ENCODE peak calls at places on chromosomes 1 and 21, in five cellular contexts. A is activated CD4-positive, alpha-beta T cell treated with anti-CD3 and anti-CD28 coated beads, Interleukin-2, amount 10 ng/mL, durations not matched to agents 7 days and 5 days; W is stimulated activated CD4-positive, alpha-beta T cell treated with anti-CD3 and anti-CD28 coated beads, Interleukin-15, amount 100 ng/mL, for 24 hours; G is CD4-positive, alpha-beta memory T cell; Q is putamen. M is an unnamed sample.
A peak's percentile ranks its signal among the peaks of the same experiment; 100 is the strongest.

GRCh38 chr1:78483903-78484302 is 6.9 kb upstream of the PTGFR start:
- DNase-seq in A (no peak), W (no peak), G (no peak), Q (no peak), M (no peak)

GRCh38 chr1:182869241-182869666 is 30.1 kb downstream of the DHX9 start:
- DNase-seq in A (no peak), W (no peak), G (no peak), Q (no peak), M (peak; percentile 26)

GRCh38 chr1:159849972-159850371 is 12.5 kb downstream of the VSIG8 start:
- DNase-seq in A (no peak), W (no peak), G (no peak), Q (no peak), M (no peak)

GRCh38 chr1:225460737-225461532 is 33.1 kb upstream of the LBR start:
- DNase-seq in A (peak; percentile 48), W (peak; percentile 52), G (peak; percentile 24), Q (no peak), M (peak; percentile 53)

GRCh38 chr1:187396929-187397796 is 568.4 kb downstream of the PLA2G4A start:
- DNase-seq in A (no peak), W (no peak), G (no peak), Q (no peak), M (no peak)

GRCh38 chr1:248631354-248632041 is 3.4 kb downstream of the OR2T11 start:
- DNase-seq in A (no peak), W (no peak), G (no peak), Q (no peak), M (no peak)

GRCh38 chr21:41571938-41572510 is 64.1 kb upstream of the TMPRSS2 start:
- DNase-seq in A (no peak), W (no peak), G (no peak), Q (no peak), M (no peak)

GRCh38 chr1:175530167-175530566 is 213.2 kb downstream of the TNR start:
- DNase-seq in A (no peak), W (no peak), G (no peak), Q (no peak), M (no peak)

GRCh38 chr1:116847688-116848531 is 61.8 kb upstream of the PTGFRN start:
- DNase-seq in A (peak; percentile 29), W (peak; percentile 21), G (no peak), Q (no peak), M (no peak)

GRCh38 chr1:214422137-214422671 is 129.2 kb downstream of the PTPN14 start:
- DNase-seq in A (no peak), W (no peak), G (no peak), Q (no peak), M (no peak)

GRCh38 chr1:15538750-15539149 is 12.1 kb downstream of the DNAJC16 start:
- DNase-seq in A (no peak), W (no peak), G (no peak), Q (no peak), M (no peak)

GRCh38 chr1:208201241-208201640 is 42.9 kb downstream of the PLXNA2 start:
- DNase-seq in A (no peak), W (no peak), G (no peak), Q (no peak), M (no peak)

GRCh38 chr21:35730325-35730724 is 330.0 kb downstream of the SETD4 start:
- DNase-seq in A (no peak), W (no peak), G (no peak), Q (no peak), M (no peak)

GRCh38 chr1:205230965-205231364 is 3.2 kb downstream of the TMCC2 start:
- DNase-seq in A (no peak), W (no peak), G (no peak), Q (no peak), M (no peak)

GRCh38 chr1:241590734-241591133 is 49.4 kb downstream of the CHML start:
- DNase-seq in A (no peak), W (no peak), G (no peak), Q (no peak), M (no peak)

GRCh38 chr1:187624812-187625542 is 796.2 kb downstream of the PLA2G4A start:
- DNase-seq in A (no peak), W (no peak), G (no peak), Q (no peak), M (no peak)

GRCh38 chr1:20739225-20739624 is 6.7 kb upstream of the SH2D5 start:
- DNase-seq in A (no peak), W (no peak), G (no peak), Q (no peak), M (no peak)

GRCh38 chr1:171468120-171468790 is 17.1 kb upstream of the PRRC2C start:
- DNase-seq in A (no peak), W (no peak), G (no peak), Q (no peak), M (no peak)

GRCh38 chr1:162626089-162626488 is 6.2 kb upstream of the DDR2 start:
- DNase-seq in A (no peak), W (no peak), G (no peak), Q (no peak), M (no peak)

GRCh38 chr1:23544444-23545389 is 13.7 kb upstream of the E2F2 start:
- DNase-seq in A (peak; percentile 76), W (peak; percentile 82), G (peak; percentile 63), Q (no peak), M (peak; percentile 81)

GRCh38 chr1:170536924-170537551 is 5.1 kb downstream of the GORAB start:
- DNase-seq in A (no peak), W (no peak), G (no peak), Q (no peak), M (no peak)